ENCODE peak calls at places on chromosomes 7 and 10, in four cellular contexts. A is sigmoid colon, S is hippocampal formation, F is HuH-7. D is an unnamed sample.

GRCh38 chr7:31991846-31992245 is 78.4 kb downstream of the PDE1C start:
- DNase-seq in A (no peak), S (no peak), F (no peak), D (peak)

GRCh38 chr10:122331615-122332446 is 42.7 kb upstream of the PLEKHA1 start:
- DNase-seq in A (no peak), S (peak), F (peak), D (no peak)

GRCh38 chr10:121088524-121088923 is 237.4 kb downstream of the WDR11 start:
- DNase-seq in A (no peak), S (no peak), F (peak), D (peak)

GRCh38 chr10:116185199-116185598 is 87.8 kb downstream of the GFRA1 start:
- DNase-seq in A (no peak), S (no peak), F (no peak), D (no peak)

GRCh38 chr7:77466455-77466854 is 50.3 kb upstream of the GSAP start:
- DNase-seq in A (no peak), S (no peak), F (no peak), D (no peak)

GRCh38 chr10:49387029-49387428 is 8.9 kb downstream of the DRGX start:
- DNase-seq in A (no peak), S (no peak), F (no peak), D (peak)

GRCh38 chr7:51965454-51965853 is 648.8 kb upstream of the COBL start:
- DNase-seq in A (no peak), S (no peak), F (no peak), D (no peak)

GRCh38 chr10:35463878-35464277 is 127.6 kb downstream of the CCNY start:
- DNase-seq in A (no peak), S (no peak), F (no peak), D (no peak)

GRCh38 chr7:73844848-73845460 is 2.6 kb upstream of the METTL27 start:
- DNase-seq in A (no peak), S (no peak), F (no peak), D (peak)

GRCh38 chr7:155682484-155682883 is 38.0 kb downstream of the RBM33 start:
- DNase-seq in A (no peak), S (no peak), F (peak), D (no peak)

GRCh38 chr7:15199482-15199881 is 296.9 kb upstream of the DGKB start:
- DNase-seq in A (no peak), S (no peak), F (no peak), D (peak)

GRCh38 chr10:11295492-11295891 is 277.8 kb downstream of the CELF2 start:
- DNase-seq in A (no peak), S (no peak), F (no peak), D (no peak)

GRCh38 chr10:58044072-58044471 is 223.6 kb downstream of the IPMK start:
- DNase-seq in A (no peak), S (no peak), F (no peak), D (peak)

GRCh38 chr10:23643396-23643795 is 204.5 kb downstream of the OTUD1 start:
- DNase-seq in A (no peak), S (no peak), F (no peak), D (peak)

GRCh38 chr7:30933124-30933893 is 21.7 kb downstream of the AQP1 start:
- DNase-seq in A (peak), S (no peak), F (peak), D (no peak)

GRCh38 chr10:76195990-76196389 is 764.6 kb downstream of the LRMDA start:
- DNase-seq in A (no peak), S (no peak), F (no peak), D (peak)

GRCh38 chr10:99370993-99371392 is 41.8 kb downstream of the CNNM1 start:
- DNase-seq in A (no peak), S (no peak), F (peak), D (peak)

GRCh38 chr10:131910663-131911314 is 10.0 kb downstream of the PPP2R2D start:
- DNase-seq in A (peak), S (no peak), F (no peak), D (no peak)

GRCh38 chr10:90872648-90873020 is 860 bp downstream of the RPP30 start:
- DNase-seq in A (no peak), S (no peak), F (no peak), D (peak)

GRCh38 chr7:92645114-92645497 is 54.9 kb upstream of the FAM133B start:
- DNase-seq in A (no peak), S (no peak), F (no peak), D (no peak)

GRCh38 chr10:117364121-117364960 is 10.9 kb downstream of the PDZD8 start:
- DNase-seq in A (no peak), S (no peak), F (no peak), D (no peak)

GRCh38 chr7:32785365-32785764 is 106.2 kb downstream of the KBTBD2 start:
- DNase-seq in A (no peak), S (peak), F (no peak), D (no peak)

D was measured in GM23248.